ENCODE peak calls at places on chromosomes 1 and 21, in five cellular contexts. One of them, this sample, is unnamed. For H3K9me3 and H3F3A, the result is how much of the 10 kb centered on the place peaks cover.

GRCh38 chr1:192506741-192507155 is 68.8 kb upstream of the RGS1 start:
- DNase-seq in PC-9: no peak
- DNase-seq in MM.1S: peak
- DNase-seq in neural progenitor cell: peak
- DNase-seq in PC-3: peak
- DNase-seq in this sample: peak

GRCh38 chr1:15525043-15525958 is 1.3 kb upstream of the CASP9 start:
- DNase-seq in PC-3: peak
- DNase-seq in MM.1S: peak
- DNase-seq in neural progenitor cell: peak
- DNase-seq in PC-9: no peak
- DNase-seq in this sample: peak

GRCh38 chr21:40047993-40048730 is 180.9 kb downstream of the PCP4 start:
- DNase-seq in neural progenitor cell: no peak
- DNase-seq in MM.1S: no peak
- DNase-seq in PC-9: no peak
- DNase-seq in PC-3: no peak
- DNase-seq in this sample: no peak

GRCh38 chr1:219432191-219432606 is 180.7 kb downstream of the ZC3H11B start:
- DNase-seq in MM.1S: no peak
- DNase-seq in PC-9: no peak
- DNase-seq in PC-3: peak
- DNase-seq in neural progenitor cell: no peak
- DNase-seq in this sample: no peak

GRCh38 chr1:56190975-56191768 is 388.2 kb downstream of the PLPP3 start:
- DNase-seq in PC-9: no peak
- DNase-seq in neural progenitor cell: peak
- DNase-seq in PC-3: peak
- DNase-seq in MM.1S: no peak
- DNase-seq in this sample: peak

GRCh38 chr1:3681898-3682806 is 29.8 kb downstream of the TP73 start:
- DNase-seq in MM.1S: no peak
- DNase-seq in PC-3: no peak
- DNase-seq in neural progenitor cell: no peak
- DNase-seq in PC-9: no peak
- DNase-seq in this sample: no peak

GRCh38 chr1:66223681-66224080 is 310.3 kb upstream of the SGIP1 start:
- DNase-seq in PC-9: no peak
- DNase-seq in PC-3: peak
- DNase-seq in neural progenitor cell: no peak
- DNase-seq in MM.1S: no peak
- DNase-seq in this sample: no peak

GRCh38 chr1:61782771-61783170 is 40.5 kb downstream of the PATJ start:
- DNase-seq in PC-3: no peak
- DNase-seq in MM.1S: peak
- DNase-seq in neural progenitor cell: no peak
- DNase-seq in PC-9: no peak
- DNase-seq in this sample: no peak

GRCh38 chr1:157105988-157106812 is 6.6 kb upstream of the ETV3L start:
- DNase-seq in neural progenitor cell: no peak
- DNase-seq in PC-9: peak
- DNase-seq in PC-3: peak
- DNase-seq in MM.1S: peak
- DNase-seq in this sample: peak

GRCh38 chr1:42081475-42081874 is 71.7 kb upstream of the GUCA2B start:
- DNase-seq in neural progenitor cell: no peak
- DNase-seq in PC-3: no peak
- DNase-seq in MM.1S: no peak
- DNase-seq in PC-9: no peak
- DNase-seq in this sample: no peak

GRCh38 chr1:243924188-243924587 is 74.1 kb upstream of the AKT3 start:
- DNase-seq in neural progenitor cell: no peak
- DNase-seq in PC-9: peak
- DNase-seq in PC-3: peak
- DNase-seq in MM.1S: no peak
- DNase-seq in this sample: peak

GRCh38 chr1:233355841-233356704 is 28.5 kb downstream of the MAP3K21 start:
- DNase-seq in MM.1S: no peak
- DNase-seq in PC-3: no peak
- DNase-seq in PC-9: no peak
- DNase-seq in neural progenitor cell: no peak
- DNase-seq in this sample: no peak

GRCh38 chr1:88462481-88463261 is 221.4 kb upstream of the PKN2 start:
- DNase-seq in neural progenitor cell: peak
- DNase-seq in MM.1S: peak
- DNase-seq in PC-9: no peak
- DNase-seq in PC-3: peak
- DNase-seq in this sample: peak

GRCh38 chr1:54326577-54327385 is 79.4 kb downstream of the SSBP3 start:
- DNase-seq in MM.1S: no peak
- DNase-seq in PC-3: no peak
- DNase-seq in neural progenitor cell: no peak
- DNase-seq in PC-9: no peak
- DNase-seq in this sample: no peak

GRCh38 chr1:32757213-32757895 is 54.8 kb upstream of the SYNC start:
- DNase-seq in MM.1S: no peak
- DNase-seq in PC-9: no peak
- DNase-seq in PC-3: no peak
- DNase-seq in neural progenitor cell: no peak
- DNase-seq in this sample: no peak

GRCh38 chr21:42308161-42308913 is 6.9 kb downstream of the TFF3 start:
- DNase-seq in PC-9: no peak
- DNase-seq in neural progenitor cell: no peak
- DNase-seq in MM.1S: no peak
- DNase-seq in PC-3: no peak
- DNase-seq in this sample: no peak

GRCh38 chr1:58251415-58252073 is 295.0 kb downstream of the OMA1 start:
- DNase-seq in neural progenitor cell: peak
- DNase-seq in PC-3: peak
- DNase-seq in MM.1S: no peak
- DNase-seq in PC-9: no peak
- DNase-seq in this sample: peak

GRCh38 chr1:100302756-100303155 is 36.7 kb downstream of the RTCA start:
- DNase-seq in neural progenitor cell: no peak
- DNase-seq in PC-9: no peak
- DNase-seq in MM.1S: no peak
- DNase-seq in PC-3: no peak
- DNase-seq in this sample: peak

GRCh38 chr1:87955038-87955437 is 626.4 kb downstream of the LMO4 start:
- DNase-seq in MM.1S: no peak
- DNase-seq in PC-3: no peak
- DNase-seq in PC-9: no peak
- DNase-seq in neural progenitor cell: no peak
- DNase-seq in this sample: no peak

GRCh38 chr1:153945131-153945794 is 1.3 kb downstream of the DENND4B start:
- DNase-seq in MM.1S: peak
- DNase-seq in PC-3: no peak
- DNase-seq in neural progenitor cell: peak
- DNase-seq in PC-9: no peak
- DNase-seq in this sample: peak

GRCh38 chr21:15379776-15380175 is 315.0 kb upstream of the NRIP1 start:
- DNase-seq in PC-3: no peak
- DNase-seq in PC-9: no peak
- DNase-seq in neural progenitor cell: no peak
- DNase-seq in MM.1S: no peak
- DNase-seq in this sample: no peak

GRCh38 chr1:167880570-167880969 is 33.4 kb downstream of the ADCY10 start:
- DNase-seq in MM.1S: no peak
- DNase-seq in PC-9: no peak
- DNase-seq in neural progenitor cell: no peak
- DNase-seq in PC-3: no peak
- DNase-seq in this sample: no peak

GRCh38 chr1:108877324-108877812 is 583 bp downstream of the GPSM2 start:
- DNase-seq in PC-3: peak
- DNase-seq in MM.1S: no peak
- DNase-seq in neural progenitor cell: no peak
- DNase-seq in PC-9: peak
- DNase-seq in this sample: peak

GRCh38 chr1:7265771-7266371 is 480.6 kb downstream of the CAMTA1 start:
- DNase-seq in PC-9: no peak
- DNase-seq in MM.1S: no peak
- DNase-seq in PC-3: peak
- DNase-seq in neural progenitor cell: no peak
- DNase-seq in this sample: peak

GRCh38 chr21:32457360-32457840 is 44.9 kb downstream of the EVA1C start:
- DNase-seq in neural progenitor cell: no peak
- DNase-seq in PC-9: peak
- DNase-seq in MM.1S: no peak
- DNase-seq in PC-3: peak
- DNase-seq in this sample: peak

GRCh38 chr1:248231117-248231516 is at the start of gene OR2M4:
- DNase-seq in PC-3: no peak
- DNase-seq in PC-9: no peak
- DNase-seq in MM.1S: no peak
- DNase-seq in neural progenitor cell: no peak
- DNase-seq in this sample: no peak
- H3K9me3 ChIP-seq in PC-3: under half
- H3K9me3 ChIP-seq in PC-9: under half
- H3K9me3 ChIP-seq in MM.1S: under half
- H3K9me3 ChIP-seq in neural progenitor cell: under half
- H3K9me3 ChIP-seq in this sample: under half

DNA sequence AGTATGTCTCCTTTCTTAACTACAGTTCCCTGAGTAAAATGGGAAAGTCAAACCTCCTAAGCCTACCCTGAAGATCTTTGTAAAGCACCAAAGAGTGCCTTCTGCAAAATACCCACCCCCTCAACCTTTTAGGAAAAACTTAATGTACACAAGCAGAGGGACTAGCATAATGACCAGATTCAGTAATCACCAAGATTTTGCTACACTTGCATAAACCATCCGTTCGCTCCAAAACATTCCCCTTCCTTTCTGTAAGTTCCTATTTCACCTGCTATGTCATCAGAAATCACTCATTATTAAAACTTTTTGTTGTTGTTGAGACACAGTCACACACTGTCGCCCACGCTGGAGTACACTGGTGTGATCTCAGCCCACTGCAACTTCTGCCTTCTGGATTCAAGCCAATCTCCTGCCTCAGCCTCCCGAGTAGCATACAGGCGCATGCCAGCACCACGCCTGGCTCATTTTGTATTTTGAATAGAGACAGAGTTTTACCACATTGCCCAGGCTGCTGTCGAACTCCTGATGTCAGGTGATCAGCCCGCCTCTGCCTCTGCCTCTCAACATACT is 3.5 kb downstream of the MRPL20 start:
- DNase-seq in neural progenitor cell: no peak
- DNase-seq in MM.1S: no peak
- DNase-seq in PC-9: no peak
- DNase-seq in PC-3: no peak
- DNase-seq in this sample: peak
- H3F3A ChIP-seq in neural progenitor cell: half or more
- H3F3A ChIP-seq in MM.1S: under half
- H3F3A ChIP-seq in PC-9: half or more
- H3F3A ChIP-seq in PC-3: under half
- H3F3A ChIP-seq in this sample: under half

GRCh38 chr1:114390960-114391359 is 120.0 kb downstream of the TRIM33 start:
- DNase-seq in MM.1S: no peak
- DNase-seq in neural progenitor cell: no peak
- DNase-seq in PC-3: no peak
- DNase-seq in PC-9: no peak
- DNase-seq in this sample: no peak
- H2AFZ ChIP-seq in MM.1S: no peak
- H2AFZ ChIP-seq in neural progenitor cell: no peak
- H2AFZ ChIP-seq in PC-3: no peak
- H2AFZ ChIP-seq in PC-9: no peak
- H2AFZ ChIP-seq in this sample: no peak

GRCh38 chr21:8990326-8991087 is 1530.9 kb upstream of the TPTE start:
- DNase-seq in PC-9: peak
- DNase-seq in MM.1S: no peak
- DNase-seq in PC-3: peak
- DNase-seq in neural progenitor cell: no peak
- DNase-seq in this sample: no peak
- H3K9me3 ChIP-seq in PC-9: under half
- H3K9me3 ChIP-seq in MM.1S: under half
- H3K9me3 ChIP-seq in PC-3: under half
- H3K9me3 ChIP-seq in neural progenitor cell: under half
- H3K9me3 ChIP-seq in this sample: under half

DNA sequence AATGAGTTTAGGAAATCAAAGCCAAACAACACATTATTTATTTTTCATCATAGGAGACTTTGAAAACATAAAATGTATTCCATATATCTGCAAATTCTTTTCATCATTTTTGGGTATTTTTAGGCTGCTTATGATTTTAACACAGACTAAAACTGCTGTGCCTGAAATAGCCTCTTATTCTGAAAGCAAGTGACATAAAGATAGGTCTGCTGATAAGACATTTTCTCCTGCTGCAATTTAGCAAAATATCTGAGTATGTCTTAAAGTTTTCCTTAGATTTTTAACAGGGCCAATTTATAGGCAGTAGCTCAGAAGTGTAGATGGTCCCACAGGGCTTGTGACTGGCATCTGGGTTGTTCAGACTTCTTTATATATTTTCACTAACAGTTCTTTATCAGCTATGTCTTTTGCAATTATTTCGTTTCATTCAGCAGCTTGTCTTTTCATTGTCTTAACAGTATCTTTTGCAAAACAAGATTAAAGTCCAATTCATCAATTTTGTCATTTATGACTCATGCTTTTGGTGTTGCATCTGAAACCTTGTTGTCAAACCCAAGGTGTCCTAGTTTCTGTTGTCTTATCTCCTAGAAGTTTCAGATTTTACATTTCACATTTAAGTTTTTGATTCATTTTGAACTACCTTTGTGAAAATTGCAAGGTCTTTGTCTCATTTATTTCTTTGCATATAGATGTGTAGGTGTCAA is 41.2 kb upstream of the ZNF124 start:
- DNase-seq in MM.1S: peak
- DNase-seq in neural progenitor cell: no peak
- DNase-seq in PC-3: no peak
- DNase-seq in PC-9: no peak
- DNase-seq in this sample: no peak
- H3F3A ChIP-seq in MM.1S: under half
- H3F3A ChIP-seq in neural progenitor cell: under half
- H3F3A ChIP-seq in PC-3: under half
- H3F3A ChIP-seq in PC-9: under half
- H3F3A ChIP-seq in this sample: under half

GRCh38 chr1:20660363-20661234 is 570 bp downstream of the DDOST start:
- DNase-seq in neural progenitor cell: no peak
- DNase-seq in PC-9: no peak
- DNase-seq in MM.1S: no peak
- DNase-seq in PC-3: no peak
- DNase-seq in this sample: peak
- H2AFZ ChIP-seq in neural progenitor cell: peak
- H2AFZ ChIP-seq in PC-9: peak
- H2AFZ ChIP-seq in MM.1S: peak
- H2AFZ ChIP-seq in PC-3: peak
- H2AFZ ChIP-seq in this sample: peak

GRCh38 chr1:247060771-247061170 is 17.8 kb downstream of the ZNF670 start:
- DNase-seq in PC-9: no peak
- DNase-seq in MM.1S: no peak
- DNase-seq in neural progenitor cell: no peak
- DNase-seq in PC-3: no peak
- DNase-seq in this sample: no peak
- H3K9me3 ChIP-seq in PC-9: under half
- H3K9me3 ChIP-seq in MM.1S: under half
- H3K9me3 ChIP-seq in neural progenitor cell: under half
- H3K9me3 ChIP-seq in PC-3: half or more
- H3K9me3 ChIP-seq in this sample: under half

GRCh38 chr1:35184495-35185199 is 8.3 kb downstream of the SFPQ start:
- DNase-seq in MM.1S: no peak
- DNase-seq in PC-9: no peak
- DNase-seq in PC-3: no peak
- DNase-seq in neural progenitor cell: no peak
- DNase-seq in this sample: no peak
- H3F3A ChIP-seq in MM.1S: under half
- H3F3A ChIP-seq in PC-9: half or more
- H3F3A ChIP-seq in PC-3: under half
- H3F3A ChIP-seq in neural progenitor cell: half or more
- H3F3A ChIP-seq in this sample: half or more

This sample was measured in GM23248.